ENCODE peak calls at places on chromosomes 3 and 15, in nine cellular contexts. N is A549, Q is IMR-90, W is right lobe of liver, Z is body of pancreas, K is transverse colon, R is uterus, Y is testis, D is esophagus squamous epithelium. F is an unnamed sample. For H3K4me1, the result is how much of the 10 kb centered on the place peaks cover.

GRCh38 chr15:68425428-68426060 is 6.4 kb downstream of the ITGA11 start:
- DNase-seq in N (no peak), Q (no peak), W (no peak), Z (no peak), K (no peak), R (peak), Y (no peak), D (no peak), F (no peak)

GRCh38 chr3:46934508-46935167 is 41.9 kb downstream of the CCDC12 start:
- DNase-seq in N (peak), Q (no peak), W (no peak), Z (no peak), K (no peak), R (peak), Y (no peak), D (no peak), F (no peak)

GRCh38 chr3:31196881-31197364 is 302.5 kb upstream of the GADL1 start:
- DNase-seq in N (no peak), Q (peak), W (no peak), Z (no peak), K (no peak), R (no peak), Y (peak), D (no peak), F (no peak)

GRCh38 chr3:187319699-187320302 is 28.3 kb upstream of the MASP1 start:
- DNase-seq in N (peak), Q (peak), W (peak), Z (peak), K (peak), R (peak), Y (peak), D (no peak), F (peak)

GRCh38 chr3:110995461-110996226 is 76.0 kb upstream of the NECTIN3 start:
- DNase-seq in N (peak), Q (peak), W (no peak), Z (no peak), K (no peak), R (no peak), Y (no peak), D (no peak), F (no peak)

GRCh38 chr3:140537075-140537474 is 140.8 kb upstream of the TRIM42 start:
- DNase-seq in N (no peak), Q (no peak), W (no peak), Z (no peak), K (no peak), R (no peak), Y (no peak), D (no peak), F (no peak)

GRCh38 chr3:146382386-146382785 is 87.0 kb downstream of the PLSCR2 start:
- DNase-seq in N (peak), Q (peak), W (no peak), Z (no peak), K (peak), R (no peak), Y (no peak), D (no peak), F (no peak)

GRCh38 chr3:29972594-29972993 is 633.8 kb upstream of the TGFBR2 start:
- DNase-seq in N (no peak), Q (peak), W (no peak), Z (peak), K (no peak), R (no peak), Y (no peak), D (no peak), F (no peak)

GRCh38 chr3:143343031-143343430 is 223.5 kb downstream of the CHST2 start:
- DNase-seq in N (no peak), Q (no peak), W (no peak), Z (no peak), K (no peak), R (no peak), Y (no peak), D (no peak), F (no peak)

GRCh38 chr3:149572796-149573414 is 84.9 kb downstream of the WWTR1 start:
- DNase-seq in N (no peak), Q (peak), W (no peak), Z (no peak), K (no peak), R (peak), Y (no peak), D (no peak), F (no peak)

GRCh38 chr15:25238126-25238525 is 200.7 kb downstream of the UBE3A start:
- DNase-seq in N (no peak), Q (no peak), W (no peak), Z (no peak), K (no peak), R (no peak), Y (no peak), D (no peak), F (no peak)

GRCh38 chr3:12809001-12809400 is 12.5 kb downstream of the CAND2 start:
- DNase-seq in N (no peak), Q (no peak), W (no peak), Z (no peak), K (no peak), R (no peak), Y (no peak), D (no peak), F (no peak)

GRCh38 chr3:111729087-111729846 is 129.8 kb upstream of the PHLDB2 start:
- DNase-seq in N (no peak), Q (peak), W (no peak), Z (peak), K (no peak), R (peak), Y (peak), D (no peak), F (no peak)

GRCh38 chr3:186807231-186807630 is 949 bp upstream of the RFC4 start:
- DNase-seq in N (no peak), Q (no peak), W (no peak), Z (no peak), K (no peak), R (no peak), Y (no peak), D (no peak), F (no peak)

GRCh38 chr15:28921925-28922711 is 36.3 kb downstream of the APBA2 start:
- DNase-seq in N (no peak), Q (no peak), W (no peak), Z (no peak), K (no peak), R (no peak), Y (no peak), D (no peak), F (no peak)

GRCh38 chr15:62495670-62496328 is 330.7 kb upstream of the C2CD4B start:
- DNase-seq in N (no peak), Q (peak), W (no peak), Z (peak), K (peak), R (peak), Y (no peak), D (no peak), F (no peak)

GRCh38 chr15:98651581-98652220 is 3.4 kb downstream of the IGF1R start:
- DNase-seq in N (peak), Q (peak), W (no peak), Z (no peak), K (no peak), R (no peak), Y (peak), D (no peak), F (no peak)

GRCh38 chr3:73432021-73432722 is 192.6 kb downstream of the PDZRN3 start:
- DNase-seq in N (peak), Q (peak), W (no peak), Z (peak), K (no peak), R (peak), Y (peak), D (no peak), F (no peak)

GRCh38 chr3:50450135-50450911 is 53.1 kb downstream of the CACNA2D2 start:
- DNase-seq in N (no peak), Q (peak), W (no peak), Z (peak), K (peak), R (peak), Y (peak), D (peak), F (peak)

GRCh38 chr3:37990527-37990926 is at the start of gene VILL:
- DNase-seq in N (no peak), Q (no peak), W (peak), Z (no peak), K (peak), R (no peak), Y (no peak), D (no peak), F (peak)

GRCh38 chr3:52777959-52778805 is 783 bp downstream of the ITIH1 start:
- DNase-seq in N (no peak), Q (no peak), W (peak), Z (no peak), K (peak), R (no peak), Y (no peak), D (no peak), F (no peak)

GRCh38 chr3:59502806-59503205 is 453.0 kb upstream of the CFAP20DC start:
- DNase-seq in N (no peak), Q (peak), W (no peak), Z (no peak), K (no peak), R (no peak), Y (no peak), D (no peak), F (no peak)

GRCh38 chr15:75200765-75201608 is 695 bp upstream of the C15orf39 start:
- DNase-seq in N (no peak), Q (no peak), W (no peak), Z (peak), K (peak), R (peak), Y (no peak), D (no peak), F (peak)

GRCh38 chr3:71658131-71658530 is 67.1 kb downstream of the EIF4E3 start:
- DNase-seq in N (peak), Q (peak), W (peak), Z (peak), K (peak), R (peak), Y (peak), D (no peak), F (no peak)

GRCh38 chr3:172808969-172809546 is 58.5 kb downstream of the ECT2 start:
- DNase-seq in N (peak), Q (peak), W (no peak), Z (no peak), K (no peak), R (no peak), Y (no peak), D (no peak), F (no peak)

GRCh38 chr3:12974316-12974715 is 98.9 kb downstream of the IQSEC1 start:
- DNase-seq in N (no peak), Q (no peak), W (no peak), Z (no peak), K (no peak), R (no peak), Y (no peak), D (no peak), F (no peak)

GRCh38 chr3:115646027-115646690 is 22.8 kb downstream of the GAP43 start:
- DNase-seq in N (no peak), Q (no peak), W (no peak), Z (no peak), K (no peak), R (no peak), Y (no peak), D (no peak), F (no peak)

GRCh38 chr15:90037961-90038633 is 37.0 kb downstream of the ZNF710 start:
- DNase-seq in N (no peak), Q (peak), W (peak), Z (no peak), K (no peak), R (no peak), Y (no peak), D (no peak), F (peak)

GRCh38 chr15:34584996-34585395 is 1.5 kb upstream of the GOLGA8B start:
- DNase-seq in N (no peak), Q (no peak), W (no peak), Z (no peak), K (no peak), R (no peak), Y (no peak), D (no peak), F (no peak)

GRCh38 chr3:55416381-55416821 is 70.7 kb downstream of the WNT5A start:
- DNase-seq in N (peak), Q (peak), W (no peak), Z (no peak), K (no peak), R (no peak), Y (no peak), D (no peak), F (no peak)

GRCh38 chr3:16060358-16060852 is 114.1 kb upstream of the GALNT15 start:
- DNase-seq in N (peak), Q (peak), W (peak), Z (peak), K (peak), R (peak), Y (peak), D (no peak), F (peak)

GRCh38 chr3:134371542-134372324 is 2.5 kb downstream of the AMOTL2 start:
- DNase-seq in N (no peak), Q (peak), W (peak), Z (no peak), K (no peak), R (no peak), Y (no peak), D (no peak), F (no peak)

GRCh38 chr15:90432253-90432652 is 44.2 kb downstream of the IQGAP1 start:
- DNase-seq in N (no peak), Q (no peak), W (no peak), Z (no peak), K (no peak), R (no peak), Y (no peak), D (no peak), F (no peak)

GRCh38 chr3:53773586-53774368 is 72.4 kb downstream of the CHDH start:
- DNase-seq in N (no peak), Q (peak), W (no peak), Z (peak), K (no peak), R (peak), Y (peak), D (no peak), F (no peak)

GRCh38 chr15:75153084-75153483 is 48.6 kb upstream of the C15orf39 start:
- DNase-seq in N (peak), Q (peak), W (no peak), Z (peak), K (no peak), R (no peak), Y (peak), D (no peak), F (peak)

GRCh38 chr3:128488636-128488994 is 4.4 kb downstream of the GATA2 start:
- DNase-seq in N (no peak), Q (no peak), W (no peak), Z (no peak), K (no peak), R (no peak), Y (no peak), D (no peak), F (no peak)
- H3K4me1 ChIP-seq in N (under half), Q (under half), W (under half), Z (half or more), K (half or more), R (under half), Y (under half), D (half or more), F (half or more)

GRCh38 chr3:101573449-101574387 is at the start of gene PCNP:
- DNase-seq in N (peak), Q (peak), W (peak), Z (peak), K (peak), R (peak), Y (peak), D (peak), F (peak)
- TF ChIP-seq POLR2A in N (peak), Q (peak), W (peak), Z (peak), K (peak), R (peak), Y (peak), D (peak), F (peak)

GRCh38 chr3:61804782-61805181 is 243.4 kb downstream of the PTPRG start:
- DNase-seq in N (no peak), Q (no peak), W (no peak), Z (no peak), K (no peak), R (no peak), Y (no peak), D (no peak), F (no peak)

GRCh38 chr3:61808526-61808925 is 247.2 kb downstream of the PTPRG start:
- DNase-seq in N (no peak), Q (no peak), W (peak), Z (peak), K (no peak), R (peak), Y (peak), D (no peak), F (no peak)

GRCh38 chr3:61805510-61806080 is 244.2 kb downstream of the PTPRG start:
- DNase-seq in N (no peak), Q (peak), W (no peak), Z (no peak), K (no peak), R (no peak), Y (no peak), D (no peak), F (no peak)

GRCh38 chr3:61807865-61808276 is 246.5 kb downstream of the PTPRG start:
- DNase-seq in N (no peak), Q (peak), W (no peak), Z (no peak), K (no peak), R (no peak), Y (peak), D (no peak), F (no peak)

GRCh38 chr3:61806810-61807209 is 245.4 kb downstream of the PTPRG start:
- DNase-seq in N (no peak), Q (no peak), W (no peak), Z (no peak), K (no peak), R (no peak), Y (no peak), D (no peak), F (no peak)
- H3K4me1 ChIP-seq in N (under half), Q (under half), W (under half), Z (under half), K (under half), R (under half), Y (half or more), D (half or more), F (under half)

DNA sequence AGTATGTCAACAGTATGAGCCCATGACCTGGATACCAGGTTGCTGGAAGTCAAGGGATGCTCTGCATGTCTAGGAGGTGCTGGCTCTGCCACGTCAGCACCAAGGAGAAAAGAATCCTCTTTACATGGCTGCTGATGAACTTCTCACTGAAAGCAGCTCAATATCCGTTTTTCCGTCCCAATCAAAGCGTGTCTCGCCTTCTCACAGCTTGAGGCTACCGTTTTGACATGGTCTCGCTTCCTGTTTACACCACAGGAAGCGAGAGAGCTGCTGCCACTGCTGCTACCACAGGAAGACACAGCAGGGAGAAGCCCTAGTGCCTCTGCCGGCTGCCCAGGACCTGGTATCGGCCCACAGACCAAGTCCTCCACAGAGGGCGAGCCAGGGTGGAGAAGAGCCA is 27.3 kb downstream of the STARD5 start:
- DNase-seq in N (no peak), Q (no peak), W (peak), Z (peak), K (peak), R (no peak), Y (peak), D (no peak), F (no peak)
- TF ChIP-seq POLR2A in N (no peak), Q (no peak), W (peak), Z (peak), K (peak), R (no peak), Y (no peak), D (peak), F (peak)

GRCh38 chr15:70265466-70265978 is 167.8 kb upstream of the TLE3 start:
- DNase-seq in N (no peak), Q (no peak), W (no peak), Z (no peak), K (no peak), R (no peak), Y (no peak), D (no peak), F (no peak)
- H3K4me1 ChIP-seq in N (under half), Q (under half), W (under half), Z (under half), K (under half), R (under half), Y (under half), D (half or more), F (under half)

GRCh38 chr3:184362668-184363540 is 1.4 kb downstream of the POLR2H start:
- DNase-seq in N (peak), Q (peak), W (peak), Z (peak), K (peak), R (peak), Y (peak), D (peak), F (peak)
- TF ChIP-seq POLR2A in N (peak), Q (peak), W (peak), Z (peak), K (peak), R (peak), Y (peak), D (peak), F (peak)

F was measured in Peyer's patch.